ENCODE peak calls at places on chromosomes 6 and 20, in six cellular contexts. Y is thoracic aorta, D is K562, V is psoas muscle, P is GM12865, G is ovary. C is an unnamed sample.

GRCh38 chr6:41937881-41938574 is 3.6 kb downstream of the CCND3 start:
- DNase-seq in Y (no peak), D (peak), V (no peak), P (no peak), G (peak), C (no peak)

GRCh38 chr20:36491901-36492617 is 49.3 kb upstream of the MYL9 start:
- DNase-seq in Y (no peak), D (no peak), V (no peak), P (peak), G (no peak), C (no peak)

GRCh38 chr6:169959129-169960002 is 207.9 kb downstream of the ERMARD start:
- DNase-seq in Y (no peak), D (no peak), V (no peak), P (peak), G (peak), C (no peak)

GRCh38 chr6:38058022-38058421 is 238.5 kb downstream of the ZFAND3 start:
- DNase-seq in Y (no peak), D (no peak), V (no peak), P (peak), G (no peak), C (no peak)

GRCh38 chr6:43086022-43086658 is 10.0 kb downstream of the PTK7 start:
- DNase-seq in Y (no peak), D (no peak), V (no peak), P (peak), G (no peak), C (no peak)

GRCh38 chr6:14017626-14018475 is 93.1 kb downstream of the RNF182 start:
- DNase-seq in Y (no peak), D (no peak), V (no peak), P (no peak), G (no peak), C (no peak)

GRCh38 chr6:113696960-113697359 is 160.2 kb upstream of the MARCKS start:
- DNase-seq in Y (no peak), D (no peak), V (no peak), P (no peak), G (no peak), C (no peak)

GRCh38 chr6:4336778-4337442 is 201.5 kb upstream of the ECI2 start:
- DNase-seq in Y (no peak), D (no peak), V (no peak), P (peak), G (no peak), C (no peak)

GRCh38 chr20:7332169-7332568 is 564.7 kb downstream of the BMP2 start:
- DNase-seq in Y (no peak), D (no peak), V (no peak), P (no peak), G (no peak), C (no peak)

GRCh38 chr6:124055986-124056385 is 252.3 kb downstream of the NKAIN2 start:
- DNase-seq in Y (no peak), D (no peak), V (no peak), P (no peak), G (no peak), C (no peak)

GRCh38 chr6:157786221-157786620 is 36.8 kb upstream of the SNX9 start:
- DNase-seq in Y (no peak), D (no peak), V (no peak), P (no peak), G (no peak), C (no peak)

GRCh38 chr20:48339986-48340884 is 487.6 kb downstream of the PREX1 start:
- DNase-seq in Y (no peak), D (no peak), V (no peak), P (peak), G (no peak), C (no peak)
- H3K4me3 ChIP-seq in Y (no peak), D (no peak), V (no peak), P (no peak), G (no peak), C (no peak)

GRCh38 chr6:53067799-53068442 is 2.7 kb downstream of the FBXO9 start:
- DNase-seq in Y (no peak), D (peak), V (no peak), P (no peak), G (no peak), C (no peak)

GRCh38 chr6:53074347-53074746 is 9.1 kb downstream of the FBXO9 start:
- DNase-seq in Y (no peak), D (no peak), V (no peak), P (no peak), G (no peak), C (no peak)

GRCh38 chr6:53067307-53067706 is 2.1 kb downstream of the FBXO9 start:
- DNase-seq in Y (no peak), D (peak), V (no peak), P (no peak), G (no peak), C (no peak)

GRCh38 chr6:53069431-53069830 is 4.2 kb downstream of the FBXO9 start:
- DNase-seq in Y (no peak), D (no peak), V (no peak), P (no peak), G (no peak), C (no peak)

DNA sequence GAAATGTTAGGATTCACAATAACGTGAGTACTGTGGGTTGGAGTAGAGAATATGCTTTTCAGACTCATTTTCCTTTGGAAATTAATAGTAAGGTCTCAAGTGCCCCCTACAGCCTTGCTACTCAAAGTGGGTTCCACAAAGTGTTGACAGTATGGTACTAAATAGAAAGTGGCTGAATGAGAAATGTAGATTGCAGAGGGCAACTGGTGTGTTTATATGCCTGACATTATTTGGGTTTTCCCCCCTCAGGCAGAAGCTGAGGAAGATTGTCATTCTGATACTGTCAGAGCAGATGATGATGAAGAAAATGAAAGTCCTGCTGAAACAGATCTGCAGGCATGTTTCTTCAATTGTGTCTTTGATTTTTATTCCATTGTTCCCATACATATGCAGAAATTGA is 5.6 kb downstream of the FBXO9 start:
- DNase-seq in Y (no peak), D (no peak), V (no peak), P (peak), G (no peak), C (no peak)
- TF ChIP-seq CTCF in Y (no peak), D (no peak), V (no peak), P (no peak), G (no peak), C (no peak)

GRCh38 chr6:26170951-26171841 is 84.0 kb downstream of the HFE start:
- DNase-seq in Y (no peak), D (no peak), V (no peak), P (no peak), G (no peak), C (no peak)

GRCh38 chr6:26172496-26172958 is 85.3 kb downstream of the HFE start:
- DNase-seq in Y (no peak), D (no peak), V (no peak), P (peak), G (no peak), C (no peak)

GRCh38 chr6:26175428-26176181 is 88.4 kb downstream of the HFE start:
- DNase-seq in Y (no peak), D (peak), V (no peak), P (peak), G (no peak), C (no peak)

GRCh38 chr6:26173836-26174144 is 86.6 kb downstream of the HFE start:
- DNase-seq in Y (no peak), D (no peak), V (no peak), P (peak), G (no peak), C (no peak)

GRCh38 chr6:26175033-26175427 is 87.8 kb downstream of the HFE start:
- DNase-seq in Y (no peak), D (no peak), V (no peak), P (no peak), G (no peak), C (no peak)
- H3K4me3 ChIP-seq in Y (no peak), D (no peak), V (no peak), P (peak), G (no peak), C (no peak)

GRCh38 chr20:53287357-53288042 is 306.1 kb downstream of the ZNF217 start:
- DNase-seq in Y (no peak), D (no peak), V (no peak), P (peak), G (no peak), C (no peak)

GRCh38 chr20:53292347-53292746 is 301.3 kb downstream of the ZNF217 start:
- DNase-seq in Y (no peak), D (no peak), V (no peak), P (no peak), G (no peak), C (no peak)

GRCh38 chr20:53294804-53295203 is 298.8 kb downstream of the ZNF217 start:
- DNase-seq in Y (no peak), D (no peak), V (no peak), P (no peak), G (no peak), C (no peak)

GRCh38 chr20:53296451-53297153 is 297.0 kb downstream of the ZNF217 start:
- DNase-seq in Y (no peak), D (peak), V (no peak), P (no peak), G (no peak), C (no peak)

DNA sequence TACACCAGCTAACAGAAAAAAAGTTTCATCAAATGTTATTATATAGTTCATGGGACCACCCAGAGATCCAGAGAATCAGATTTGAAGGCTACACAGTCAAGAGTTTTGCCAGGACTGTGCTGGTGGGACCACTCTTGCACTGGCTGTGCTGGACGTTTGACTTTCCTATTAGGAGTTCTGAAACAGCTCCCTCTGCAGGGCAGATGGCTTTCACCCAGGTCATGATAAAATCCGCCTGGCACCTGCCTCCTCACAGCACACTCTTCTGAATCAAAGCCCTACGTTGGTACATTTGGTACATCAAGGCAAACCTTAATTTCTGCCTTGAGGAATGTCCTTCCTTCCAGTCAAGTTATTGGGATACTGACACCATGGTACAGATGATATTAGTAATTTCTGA is 302.1 kb downstream of the ZNF217 start:
- DNase-seq in Y (no peak), D (peak), V (no peak), P (peak), G (no peak), C (no peak)
- TF ChIP-seq CTCF in Y (no peak), D (peak), V (no peak), P (peak), G (no peak), C (no peak)

GRCh38 chr20:19990911-19991707 is 26.1 kb upstream of the NAA20 start:
- DNase-seq in Y (no peak), D (no peak), V (no peak), P (no peak), G (no peak), C (no peak)

GRCh38 chr20:19995220-19995863 is 21.8 kb upstream of the NAA20 start:
- DNase-seq in Y (no peak), D (peak), V (no peak), P (peak), G (no peak), C (no peak)

GRCh38 chr20:19993937-19994667 is 23.1 kb upstream of the NAA20 start:
- DNase-seq in Y (no peak), D (no peak), V (no peak), P (no peak), G (no peak), C (no peak)

GRCh38 chr20:19991826-19992225 is 25.3 kb upstream of the NAA20 start:
- DNase-seq in Y (no peak), D (no peak), V (no peak), P (no peak), G (no peak), C (no peak)

GRCh38 chr20:19992996-19993908 is 23.9 kb upstream of the NAA20 start:
- DNase-seq in Y (no peak), D (peak), V (no peak), P (no peak), G (peak), C (peak)
- H3K4me3 ChIP-seq in Y (peak), D (no peak), V (peak), P (no peak), G (no peak), C (peak)

GRCh38 chr6:84762220-84762940 is 2.0 kb downstream of the TBX18 start:
- DNase-seq in Y (no peak), D (peak), V (no peak), P (no peak), G (peak), C (no peak)
- TF ChIP-seq CTCF in Y (peak), D (peak), V (no peak), P (no peak), G (no peak), C (peak)

DNA sequence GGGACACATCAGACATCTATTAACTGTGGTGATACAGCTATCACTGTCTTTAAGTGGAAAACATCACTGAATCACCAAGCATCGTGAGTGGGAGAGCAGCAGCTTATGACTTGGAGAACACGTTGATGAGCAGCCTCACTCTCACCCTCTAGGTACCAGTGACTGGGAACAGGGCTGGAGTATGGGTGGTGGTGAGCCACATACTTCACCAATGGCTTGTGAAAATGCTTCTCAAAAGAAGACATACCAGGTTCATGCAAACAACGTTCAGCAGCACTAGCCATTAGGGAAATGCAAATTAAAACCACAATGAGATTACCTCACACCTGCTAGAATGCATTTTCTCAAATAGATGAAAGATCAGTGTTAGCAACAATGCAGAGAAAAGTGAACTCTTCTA is 25.3 kb downstream of the SNX5 start:
- DNase-seq in Y (no peak), D (no peak), V (no peak), P (peak), G (no peak), C (no peak)
- H3K4me3 ChIP-seq in Y (no peak), D (no peak), V (no peak), P (no peak), G (no peak), C (no peak)